ENCODE peak calls at places on chromosomes 11 and 22, in six cellular contexts. T, C, N, W, K and J are unnamed samples.

GRCh38 chr11:5596611-5597201 is at the start of gene TRIM6:
- DNase-seq in W (peak), C (no peak), T (peak), N (peak), K (peak), J (peak)

GRCh38 chr11:2774173-2775082 is 74.6 kb upstream of the KCNQ1OT1 start:
- DNase-seq in K (no peak), C (no peak), N (no peak), W (no peak), T (peak), J (no peak)

GRCh38 chr11:117823941-117824420 is 563 bp downstream of the FXYD2 start:
- DNase-seq in N (no peak), W (no peak), K (no peak), T (no peak), C (no peak), J (no peak)

GRCh38 chr11:45805305-45806071 is 539 bp downstream of the SLC35C1 start:
- DNase-seq in C (no peak), T (no peak), N (peak), W (peak), K (peak), J (peak)

GRCh38 chr22:41401781-41402648 is 20.3 kb downstream of the TEF start:
- DNase-seq in W (no peak), N (peak), C (no peak), T (no peak), K (peak), J (no peak)

GRCh38 chr11:63532799-63533475 is 3.7 kb upstream of the PLAAT4 start:
- DNase-seq in T (no peak), W (no peak), N (no peak), K (peak), C (no peak), J (no peak)

GRCh38 chr11:118251858-118252652 is at the start of gene MPZL3:
- DNase-seq in N (peak), C (peak), T (peak), W (peak), K (peak), J (peak)

GRCh38 chr11:78767409-78767932 is 192.8 kb upstream of the NARS2 start:
- DNase-seq in W (peak), K (no peak), N (no peak), T (no peak), C (no peak), J (no peak)

GRCh38 chr11:4654635-4655335 is 11.0 kb downstream of the OR51E1 start:
- DNase-seq in K (no peak), T (no peak), W (no peak), C (no peak), N (no peak), J (no peak)

GRCh38 chr22:39913886-39914285 is 13.0 kb downstream of the GRAP2 start:
- DNase-seq in W (no peak), K (no peak), C (no peak), T (no peak), N (no peak), J (no peak)

GRCh38 chr22:19607198-19608113 is 83.2 kb upstream of the CLDN5 start:
- DNase-seq in T (peak), N (no peak), K (no peak), C (no peak), W (no peak), J (peak)

GRCh38 chr11:47571895-47572294 is 6.5 kb downstream of the PTPMT1 start:
- DNase-seq in K (peak), T (no peak), W (no peak), C (no peak), N (no peak), J (no peak)

GRCh38 chr22:37893583-37893983 is 12.5 kb upstream of the MICALL1 start:
- DNase-seq in C (no peak), K (no peak), T (no peak), W (no peak), N (no peak), J (no peak)

GRCh38 chr11:66864172-66864901 is 7.5 kb downstream of the LRFN4 start:
- DNase-seq in W (no peak), C (no peak), K (no peak), T (no peak), N (no peak), J (no peak)

GRCh38 chr11:125082611-125083311 is 19.7 kb downstream of the SLC37A2 start:
- DNase-seq in T (no peak), N (no peak), C (no peak), W (peak), K (peak), J (no peak)